ENCODE peak calls at places on chromosome 16, in ten cellular contexts. G, A, P, L, Z, I, U, Y, R and V are unnamed samples.

GRCh38 chr16:46972971-46973456 is 460 bp downstream of the DNAJA2 start:
- DNase-seq in G (no peak), A (peak), P (peak), L (no peak), Z (peak), I (peak), U (peak), Y (peak), R (no peak), V (peak)

GRCh38 chr16:56970934-56971767 is 9.4 kb downstream of the CETP start:
- DNase-seq in G (no peak), A (peak), P (no peak), L (no peak), Z (no peak), I (no peak), U (peak), Y (no peak), R (no peak), V (no peak)

GRCh38 chr16:68592466-68593337 is 52.4 kb upstream of the CDH3 start:
- DNase-seq in G (no peak), A (no peak), P (no peak), L (no peak), Z (no peak), I (no peak), U (no peak), Y (no peak), R (no peak), V (no peak)

GRCh38 chr16:2079991-2080390 is 32.2 kb downstream of the TSC2 start:
- DNase-seq in G (no peak), A (no peak), P (no peak), L (no peak), Z (no peak), I (no peak), U (no peak), Y (no peak), R (no peak), V (no peak)

GRCh38 chr16:79066621-79067020 is 533.9 kb downstream of the MAF start:
- DNase-seq in G (no peak), A (no peak), P (no peak), L (no peak), Z (no peak), I (no peak), U (no peak), Y (no peak), R (no peak), V (no peak)

GRCh38 chr16:23950898-23951297 is 115.1 kb downstream of the PRKCB start:
- DNase-seq in G (no peak), A (no peak), P (no peak), L (no peak), Z (no peak), I (no peak), U (no peak), Y (no peak), R (no peak), V (no peak)

GRCh38 chr16:65223335-65223734 is 101.5 kb upstream of the CDH11 start:
- DNase-seq in G (no peak), A (no peak), P (no peak), L (no peak), Z (no peak), I (no peak), U (no peak), Y (no peak), R (no peak), V (no peak)

GRCh38 chr16:54812229-54812628 is 118.4 kb upstream of the IRX5 start:
- DNase-seq in G (no peak), A (no peak), P (no peak), L (no peak), Z (no peak), I (no peak), U (no peak), Y (no peak), R (no peak), V (no peak)

GRCh38 chr16:1152123-1152638 is 725 bp upstream of the CACNA1H start:
- DNase-seq in G (no peak), A (no peak), P (no peak), L (no peak), Z (no peak), I (peak), U (no peak), Y (peak), R (no peak), V (no peak)

DNA sequence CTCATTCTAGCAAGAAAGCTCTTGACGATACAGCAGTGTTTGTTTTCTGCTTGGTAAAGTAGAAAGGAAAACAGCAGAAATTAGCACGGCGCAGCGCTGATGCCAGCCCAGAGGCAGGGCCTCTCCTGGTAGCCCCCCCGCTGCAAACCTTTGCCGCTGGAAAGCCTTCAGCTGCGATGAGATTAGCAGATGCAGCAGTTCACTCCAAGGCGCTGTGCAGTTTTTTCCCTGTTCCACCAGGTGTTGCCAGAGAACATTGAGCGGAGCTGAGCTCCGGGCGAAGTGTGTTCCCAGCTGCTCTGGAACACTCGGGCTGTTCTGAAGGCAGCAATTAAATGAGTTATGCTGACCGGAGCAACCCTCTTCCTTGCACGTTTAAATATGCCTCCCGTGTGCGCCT is 72.5 kb downstream of the RBFOX1 start:
- DNase-seq in G (no peak), A (no peak), P (no peak), L (no peak), Z (no peak), I (peak), U (no peak), Y (no peak), R (no peak), V (no peak)
- TF ChIP-seq CTCF in G (no peak), A (no peak), P (no peak), L (peak), Z (no peak), I (no peak), U (no peak), Y (peak), R (no peak), V (no peak)

GRCh38 chr16:66924527-66925321 is 611 bp downstream of the RRAD start:
- DNase-seq in G (no peak), A (peak), P (peak), L (no peak), Z (no peak), I (peak), U (peak), Y (peak), R (no peak), V (no peak)
- TF ChIP-seq CTCF in G (peak), A (peak), P (peak), L (peak), Z (no peak), I (peak), U (peak), Y (peak), R (no peak), V (no peak)

GRCh38 chr16:70703835-70704381 is 18.1 kb upstream of the MTSS2 start:
- DNase-seq in G (no peak), A (no peak), P (no peak), L (no peak), Z (no peak), I (no peak), U (no peak), Y (no peak), R (no peak), V (no peak)

GRCh38 chr16:70701998-70702397 is 16.1 kb upstream of the MTSS2 start:
- DNase-seq in G (no peak), A (no peak), P (no peak), L (no peak), Z (no peak), I (no peak), U (no peak), Y (no peak), R (no peak), V (no peak)

GRCh38 chr16:70704586-70704985 is 18.7 kb upstream of the MTSS2 start:
- DNase-seq in G (no peak), A (no peak), P (no peak), L (no peak), Z (no peak), I (no peak), U (no peak), Y (no peak), R (no peak), V (no peak)

GRCh38 chr16:70702624-70703023 is 16.8 kb upstream of the MTSS2 start:
- DNase-seq in G (no peak), A (no peak), P (no peak), L (no peak), Z (no peak), I (no peak), U (no peak), Y (no peak), R (no peak), V (no peak)

GRCh38 chr16:70703041-70703834 is 17.4 kb upstream of the MTSS2 start:
- DNase-seq in G (peak), A (no peak), P (no peak), L (no peak), Z (no peak), I (peak), U (no peak), Y (peak), R (peak), V (no peak)
- TF ChIP-seq CTCF in G (peak), A (no peak), P (no peak), L (no peak), Z (no peak), I (no peak), U (no peak), Y (peak), R (peak), V (no peak)

GRCh38 chr16:58127634-58128033 is 1.5 kb downstream of the CFAP20 start:
- DNase-seq in G (no peak), A (no peak), P (no peak), L (no peak), Z (peak), I (no peak), U (no peak), Y (no peak), R (no peak), V (no peak)
- TF ChIP-seq CTCF in G (peak), A (no peak), P (no peak), L (no peak), Z (peak), I (no peak), U (no peak), Y (peak), R (peak), V (peak)